ENCODE peak calls at places on chromosome 6, in five cellular contexts. One of them, this sample, is unnamed.

GRCh38 chr6:91031581-91031980 is 444.7 kb upstream of the MAP3K7 start:
- DNase-seq in fibroblast of mammary gland: no peak
- DNase-seq in epithelial cell of esophagus: peak
- DNase-seq in foreskin fibroblast: no peak
- DNase-seq in Panc1: no peak
- DNase-seq in this sample: no peak

GRCh38 chr6:48075181-48075580 is 35.8 kb downstream of the PTCHD4 start:
- DNase-seq in fibroblast of mammary gland: no peak
- DNase-seq in epithelial cell of esophagus: peak
- DNase-seq in foreskin fibroblast: no peak
- DNase-seq in Panc1: no peak
- DNase-seq in this sample: no peak

GRCh38 chr6:4664117-4664626 is 112.0 kb upstream of the CDYL start:
- DNase-seq in fibroblast of mammary gland: peak
- DNase-seq in epithelial cell of esophagus: peak
- DNase-seq in foreskin fibroblast: peak
- DNase-seq in Panc1: no peak
- DNase-seq in this sample: no peak

GRCh38 chr6:148523051-148523450 is 180.4 kb downstream of the SASH1 start:
- DNase-seq in fibroblast of mammary gland: peak
- DNase-seq in epithelial cell of esophagus: peak
- DNase-seq in foreskin fibroblast: peak
- DNase-seq in Panc1: no peak
- DNase-seq in this sample: no peak

GRCh38 chr6:134707342-134707982 is 242.4 kb downstream of the ALDH8A1 start:
- DNase-seq in fibroblast of mammary gland: peak
- DNase-seq in epithelial cell of esophagus: peak
- DNase-seq in foreskin fibroblast: peak
- DNase-seq in Panc1: no peak
- DNase-seq in this sample: no peak

GRCh38 chr6:81640891-81641290 is 111.6 kb downstream of the TENT5A start:
- DNase-seq in fibroblast of mammary gland: no peak
- DNase-seq in epithelial cell of esophagus: no peak
- DNase-seq in foreskin fibroblast: no peak
- DNase-seq in Panc1: no peak
- DNase-seq in this sample: no peak

GRCh38 chr6:158337332-158337731 is 25.1 kb downstream of the TULP4 start:
- DNase-seq in fibroblast of mammary gland: no peak
- DNase-seq in epithelial cell of esophagus: no peak
- DNase-seq in foreskin fibroblast: no peak
- DNase-seq in Panc1: no peak
- DNase-seq in this sample: no peak

GRCh38 chr6:110039996-110040383 is 61.9 kb downstream of the GPR6 start:
- DNase-seq in fibroblast of mammary gland: peak
- DNase-seq in epithelial cell of esophagus: peak
- DNase-seq in foreskin fibroblast: peak
- DNase-seq in Panc1: peak
- DNase-seq in this sample: peak

GRCh38 chr6:10441004-10441654 is 26.3 kb upstream of the TFAP2A start:
- DNase-seq in fibroblast of mammary gland: peak
- DNase-seq in epithelial cell of esophagus: peak
- DNase-seq in foreskin fibroblast: peak
- DNase-seq in Panc1: no peak
- DNase-seq in this sample: no peak

GRCh38 chr6:164419099-164419498 is 890.3 kb downstream of the C6orf118 start:
- DNase-seq in fibroblast of mammary gland: no peak
- DNase-seq in epithelial cell of esophagus: peak
- DNase-seq in foreskin fibroblast: no peak
- DNase-seq in Panc1: no peak
- DNase-seq in this sample: no peak

GRCh38 chr6:164414695-164415094 is 894.7 kb downstream of the C6orf118 start:
- DNase-seq in fibroblast of mammary gland: no peak
- DNase-seq in epithelial cell of esophagus: no peak
- DNase-seq in foreskin fibroblast: no peak
- DNase-seq in Panc1: no peak
- DNase-seq in this sample: no peak

GRCh38 chr6:164415832-164416563 is 893.4 kb downstream of the C6orf118 start:
- DNase-seq in fibroblast of mammary gland: no peak
- DNase-seq in epithelial cell of esophagus: no peak
- DNase-seq in foreskin fibroblast: no peak
- DNase-seq in Panc1: no peak
- DNase-seq in this sample: no peak

GRCh38 chr6:164412566-164412965 is 896.8 kb downstream of the C6orf118 start:
- DNase-seq in fibroblast of mammary gland: no peak
- DNase-seq in epithelial cell of esophagus: peak
- DNase-seq in foreskin fibroblast: no peak
- DNase-seq in Panc1: no peak
- DNase-seq in this sample: no peak

GRCh38 chr6:164417537-164417936 is 891.9 kb downstream of the C6orf118 start:
- DNase-seq in fibroblast of mammary gland: no peak
- DNase-seq in epithelial cell of esophagus: no peak
- DNase-seq in foreskin fibroblast: no peak
- DNase-seq in Panc1: no peak
- DNase-seq in this sample: no peak
- TF ChIP-seq CTCF in fibroblast of mammary gland: no peak
- TF ChIP-seq CTCF in epithelial cell of esophagus: no peak
- TF ChIP-seq CTCF in foreskin fibroblast: no peak
- TF ChIP-seq CTCF in Panc1: no peak
- TF ChIP-seq CTCF in this sample: no peak

GRCh38 chr6:45049188-45049843 is 278.8 kb upstream of the RUNX2 start:
- DNase-seq in fibroblast of mammary gland: peak
- DNase-seq in epithelial cell of esophagus: peak
- DNase-seq in foreskin fibroblast: peak
- DNase-seq in Panc1: no peak
- DNase-seq in this sample: no peak

GRCh38 chr6:45052325-45052724 is 275.8 kb upstream of the RUNX2 start:
- DNase-seq in fibroblast of mammary gland: no peak
- DNase-seq in epithelial cell of esophagus: peak
- DNase-seq in foreskin fibroblast: no peak
- DNase-seq in Panc1: no peak
- DNase-seq in this sample: no peak

GRCh38 chr6:45057711-45058110 is 270.4 kb upstream of the RUNX2 start:
- DNase-seq in fibroblast of mammary gland: no peak
- DNase-seq in epithelial cell of esophagus: no peak
- DNase-seq in foreskin fibroblast: no peak
- DNase-seq in Panc1: no peak
- DNase-seq in this sample: no peak

GRCh38 chr6:45054610-45055009 is 273.5 kb upstream of the RUNX2 start:
- DNase-seq in fibroblast of mammary gland: no peak
- DNase-seq in epithelial cell of esophagus: no peak
- DNase-seq in foreskin fibroblast: no peak
- DNase-seq in Panc1: no peak
- DNase-seq in this sample: no peak
- TF ChIP-seq CTCF in fibroblast of mammary gland: no peak
- TF ChIP-seq CTCF in epithelial cell of esophagus: no peak
- TF ChIP-seq CTCF in foreskin fibroblast: no peak
- TF ChIP-seq CTCF in Panc1: no peak
- TF ChIP-seq CTCF in this sample: no peak

GRCh38 chr6:13730704-13731103 is 19.1 kb upstream of the RANBP9 start:
- DNase-seq in fibroblast of mammary gland: no peak
- DNase-seq in epithelial cell of esophagus: no peak
- DNase-seq in foreskin fibroblast: no peak
- DNase-seq in Panc1: no peak
- DNase-seq in this sample: no peak

GRCh38 chr6:13729891-13730290 is 18.3 kb upstream of the RANBP9 start:
- DNase-seq in fibroblast of mammary gland: peak
- DNase-seq in epithelial cell of esophagus: peak
- DNase-seq in foreskin fibroblast: peak
- DNase-seq in Panc1: no peak
- DNase-seq in this sample: no peak

GRCh38 chr6:13733178-13733851 is 21.7 kb upstream of the RANBP9 start:
- DNase-seq in fibroblast of mammary gland: peak
- DNase-seq in epithelial cell of esophagus: peak
- DNase-seq in foreskin fibroblast: peak
- DNase-seq in Panc1: no peak
- DNase-seq in this sample: no peak
- TF ChIP-seq CTCF in fibroblast of mammary gland: no peak
- TF ChIP-seq CTCF in epithelial cell of esophagus: no peak
- TF ChIP-seq CTCF in foreskin fibroblast: no peak
- TF ChIP-seq CTCF in Panc1: no peak
- TF ChIP-seq CTCF in this sample: no peak

DNA sequence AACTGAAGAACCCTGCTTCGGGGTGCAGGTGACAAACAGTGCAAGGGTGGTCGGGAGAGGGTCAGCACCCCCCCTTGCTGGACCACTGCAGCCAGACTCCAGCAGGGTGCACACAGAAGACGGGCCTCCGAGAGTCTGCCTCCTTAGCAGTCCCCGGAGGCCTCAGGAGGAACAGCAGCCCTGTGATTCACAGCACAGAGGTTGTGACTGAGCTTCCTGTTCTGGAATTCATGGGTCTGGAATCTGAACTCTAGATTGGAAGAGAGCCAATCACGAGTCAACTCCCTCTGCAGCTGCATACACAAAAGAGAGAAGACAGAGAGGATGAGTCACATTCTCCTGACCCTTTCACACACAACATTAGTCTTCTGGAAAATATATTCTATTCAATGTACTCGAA is 249.0 kb upstream of the OPRM1 start:
- DNase-seq in fibroblast of mammary gland: peak
- DNase-seq in epithelial cell of esophagus: peak
- DNase-seq in foreskin fibroblast: peak
- DNase-seq in Panc1: peak
- DNase-seq in this sample: no peak
- TF ChIP-seq CTCF in fibroblast of mammary gland: peak
- TF ChIP-seq CTCF in epithelial cell of esophagus: peak
- TF ChIP-seq CTCF in foreskin fibroblast: no peak
- TF ChIP-seq CTCF in Panc1: no peak
- TF ChIP-seq CTCF in this sample: no peak

GRCh38 chr6:116419069-116419468 is 42.1 kb upstream of the CALHM6 start:
- DNase-seq in fibroblast of mammary gland: peak
- DNase-seq in epithelial cell of esophagus: peak
- DNase-seq in foreskin fibroblast: peak
- DNase-seq in Panc1: no peak
- DNase-seq in this sample: no peak

GRCh38 chr6:116420341-116420740 is 40.8 kb upstream of the CALHM6 start:
- DNase-seq in fibroblast of mammary gland: no peak
- DNase-seq in epithelial cell of esophagus: no peak
- DNase-seq in foreskin fibroblast: no peak
- DNase-seq in Panc1: no peak
- DNase-seq in this sample: no peak

GRCh38 chr6:116424001-116424400 is 37.2 kb upstream of the CALHM6 start:
- DNase-seq in fibroblast of mammary gland: peak
- DNase-seq in epithelial cell of esophagus: peak
- DNase-seq in foreskin fibroblast: peak
- DNase-seq in Panc1: no peak
- DNase-seq in this sample: no peak

GRCh38 chr6:116426551-116426950 is 34.6 kb upstream of the CALHM6 start:
- DNase-seq in fibroblast of mammary gland: no peak
- DNase-seq in epithelial cell of esophagus: peak
- DNase-seq in foreskin fibroblast: no peak
- DNase-seq in Panc1: no peak
- DNase-seq in this sample: no peak

DNA sequence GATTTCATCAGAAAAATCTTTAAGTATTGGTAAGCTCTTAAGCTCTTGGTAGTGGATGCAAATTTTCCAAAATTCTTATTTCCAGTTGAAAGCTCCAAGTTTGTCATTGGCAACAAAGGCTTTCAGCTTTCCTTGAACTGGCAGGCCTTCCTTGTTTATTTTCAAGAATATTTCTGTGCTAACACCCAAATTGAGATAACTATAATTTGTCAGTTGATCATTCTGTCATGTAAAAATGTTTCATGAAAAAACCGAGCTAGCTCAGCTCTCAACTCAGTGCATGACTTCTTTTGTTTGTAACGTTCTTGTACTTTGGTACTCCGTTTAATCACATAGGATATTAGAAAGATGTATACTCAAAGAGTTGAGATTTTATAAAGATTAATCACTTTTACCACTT is 38.9 kb upstream of the CALHM6 start:
- DNase-seq in fibroblast of mammary gland: no peak
- DNase-seq in epithelial cell of esophagus: no peak
- DNase-seq in foreskin fibroblast: no peak
- DNase-seq in Panc1: no peak
- DNase-seq in this sample: no peak
- TF ChIP-seq CTCF in fibroblast of mammary gland: no peak
- TF ChIP-seq CTCF in epithelial cell of esophagus: no peak
- TF ChIP-seq CTCF in foreskin fibroblast: no peak
- TF ChIP-seq CTCF in Panc1: no peak
- TF ChIP-seq CTCF in this sample: no peak

This sample was measured in natural killer cell.